ENCODE peak calls at places on chromosomes 1 and 21, in ten cellular contexts. One of them, this sample, is unnamed.

GRCh38 chr21:38140192-38140905 is 116.4 kb upstream of the KCNJ15 start:
- DNase-seq in ACHN: no peak
- DNase-seq in activated CD4-positive, CD25-positive, alpha-beta regulatory T cell treated with anti-CD3 and anti-CD28 coated beads, Interleukin-2, amount 50 U/mL, for 72 hours: no peak
- DNase-seq in ELF-1: no peak
- DNase-seq in stimulated activated effector memory CD8-positive, alpha-beta T cell treated with anti-CD3 and anti-CD28 coated beads, Interleukin-12 subunit alpha, Interleukin-12 subunit beta, amount 100 ng/mL, for 72 hours: no peak
- DNase-seq in stimulated activated CD8-positive, alpha-beta memory T cell treated with anti-CD3 and anti-CD28 coated beads, Interleukin-4, amount 100 ng/mL, for 24 hours: no peak
- DNase-seq in MV-4-11: peak
- DNase-seq in iris pigment epithelial cell: peak
- DNase-seq in stimulated activated CD4-positive, alpha-beta T cell treated with anti-CD3 and anti-CD28 coated beads, Interleukin-1b, Interleukin-23, amount 100 ng/mL, for 24 hours: no peak
- DNase-seq in NCI-H1436: peak
- DNase-seq in this sample: peak

GRCh38 chr1:19463204-19463803 is 22.0 kb downstream of the CAPZB start:
- DNase-seq in ACHN: no peak
- DNase-seq in activated CD4-positive, CD25-positive, alpha-beta regulatory T cell treated with anti-CD3 and anti-CD28 coated beads, Interleukin-2, amount 50 U/mL, for 72 hours: no peak
- DNase-seq in ELF-1: no peak
- DNase-seq in stimulated activated effector memory CD8-positive, alpha-beta T cell treated with anti-CD3 and anti-CD28 coated beads, Interleukin-12 subunit alpha, Interleukin-12 subunit beta, amount 100 ng/mL, for 72 hours: no peak
- DNase-seq in stimulated activated CD8-positive, alpha-beta memory T cell treated with anti-CD3 and anti-CD28 coated beads, Interleukin-4, amount 100 ng/mL, for 24 hours: no peak
- DNase-seq in MV-4-11: no peak
- DNase-seq in iris pigment epithelial cell: no peak
- DNase-seq in stimulated activated CD4-positive, alpha-beta T cell treated with anti-CD3 and anti-CD28 coated beads, Interleukin-1b, Interleukin-23, amount 100 ng/mL, for 24 hours: no peak
- DNase-seq in NCI-H1436: no peak
- DNase-seq in this sample: no peak

GRCh38 chr1:17561561-17561985 is 22.1 kb downstream of the ARHGEF10L start:
- DNase-seq in ACHN: no peak
- DNase-seq in activated CD4-positive, CD25-positive, alpha-beta regulatory T cell treated with anti-CD3 and anti-CD28 coated beads, Interleukin-2, amount 50 U/mL, for 72 hours: no peak
- DNase-seq in ELF-1: no peak
- DNase-seq in stimulated activated effector memory CD8-positive, alpha-beta T cell treated with anti-CD3 and anti-CD28 coated beads, Interleukin-12 subunit alpha, Interleukin-12 subunit beta, amount 100 ng/mL, for 72 hours: no peak
- DNase-seq in stimulated activated CD8-positive, alpha-beta memory T cell treated with anti-CD3 and anti-CD28 coated beads, Interleukin-4, amount 100 ng/mL, for 24 hours: no peak
- DNase-seq in MV-4-11: peak
- DNase-seq in iris pigment epithelial cell: no peak
- DNase-seq in stimulated activated CD4-positive, alpha-beta T cell treated with anti-CD3 and anti-CD28 coated beads, Interleukin-1b, Interleukin-23, amount 100 ng/mL, for 24 hours: no peak
- DNase-seq in NCI-H1436: no peak
- DNase-seq in this sample: peak

GRCh38 chr1:223622132-223622842 is 43.2 kb downstream of the CAPN8 start:
- DNase-seq in ACHN: no peak
- DNase-seq in activated CD4-positive, CD25-positive, alpha-beta regulatory T cell treated with anti-CD3 and anti-CD28 coated beads, Interleukin-2, amount 50 U/mL, for 72 hours: no peak
- DNase-seq in ELF-1: peak
- DNase-seq in stimulated activated effector memory CD8-positive, alpha-beta T cell treated with anti-CD3 and anti-CD28 coated beads, Interleukin-12 subunit alpha, Interleukin-12 subunit beta, amount 100 ng/mL, for 72 hours: no peak
- DNase-seq in stimulated activated CD8-positive, alpha-beta memory T cell treated with anti-CD3 and anti-CD28 coated beads, Interleukin-4, amount 100 ng/mL, for 24 hours: no peak
- DNase-seq in MV-4-11: no peak
- DNase-seq in iris pigment epithelial cell: no peak
- DNase-seq in stimulated activated CD4-positive, alpha-beta T cell treated with anti-CD3 and anti-CD28 coated beads, Interleukin-1b, Interleukin-23, amount 100 ng/mL, for 24 hours: no peak
- DNase-seq in NCI-H1436: no peak
- DNase-seq in this sample: no peak

GRCh38 chr1:155938220-155938627 is 3.2 kb upstream of the RXFP4 start:
- DNase-seq in ACHN: peak
- DNase-seq in activated CD4-positive, CD25-positive, alpha-beta regulatory T cell treated with anti-CD3 and anti-CD28 coated beads, Interleukin-2, amount 50 U/mL, for 72 hours: peak
- DNase-seq in ELF-1: peak
- DNase-seq in stimulated activated effector memory CD8-positive, alpha-beta T cell treated with anti-CD3 and anti-CD28 coated beads, Interleukin-12 subunit alpha, Interleukin-12 subunit beta, amount 100 ng/mL, for 72 hours: no peak
- DNase-seq in stimulated activated CD8-positive, alpha-beta memory T cell treated with anti-CD3 and anti-CD28 coated beads, Interleukin-4, amount 100 ng/mL, for 24 hours: no peak
- DNase-seq in MV-4-11: peak
- DNase-seq in iris pigment epithelial cell: peak
- DNase-seq in stimulated activated CD4-positive, alpha-beta T cell treated with anti-CD3 and anti-CD28 coated beads, Interleukin-1b, Interleukin-23, amount 100 ng/mL, for 24 hours: no peak
- DNase-seq in NCI-H1436: peak
- DNase-seq in this sample: peak

GRCh38 chr1:67596674-67597073 is 88.3 kb upstream of the GADD45A start:
- DNase-seq in ACHN: no peak
- DNase-seq in activated CD4-positive, CD25-positive, alpha-beta regulatory T cell treated with anti-CD3 and anti-CD28 coated beads, Interleukin-2, amount 50 U/mL, for 72 hours: no peak
- DNase-seq in ELF-1: no peak
- DNase-seq in stimulated activated effector memory CD8-positive, alpha-beta T cell treated with anti-CD3 and anti-CD28 coated beads, Interleukin-12 subunit alpha, Interleukin-12 subunit beta, amount 100 ng/mL, for 72 hours: no peak
- DNase-seq in stimulated activated CD8-positive, alpha-beta memory T cell treated with anti-CD3 and anti-CD28 coated beads, Interleukin-4, amount 100 ng/mL, for 24 hours: no peak
- DNase-seq in MV-4-11: no peak
- DNase-seq in iris pigment epithelial cell: no peak
- DNase-seq in stimulated activated CD4-positive, alpha-beta T cell treated with anti-CD3 and anti-CD28 coated beads, Interleukin-1b, Interleukin-23, amount 100 ng/mL, for 24 hours: no peak
- DNase-seq in NCI-H1436: no peak
- DNase-seq in this sample: no peak

GRCh38 chr1:107897428-107898339 is 67.3 kb downstream of the VAV3 start:
- DNase-seq in ACHN: no peak
- DNase-seq in activated CD4-positive, CD25-positive, alpha-beta regulatory T cell treated with anti-CD3 and anti-CD28 coated beads, Interleukin-2, amount 50 U/mL, for 72 hours: no peak
- DNase-seq in ELF-1: no peak
- DNase-seq in stimulated activated effector memory CD8-positive, alpha-beta T cell treated with anti-CD3 and anti-CD28 coated beads, Interleukin-12 subunit alpha, Interleukin-12 subunit beta, amount 100 ng/mL, for 72 hours: no peak
- DNase-seq in stimulated activated CD8-positive, alpha-beta memory T cell treated with anti-CD3 and anti-CD28 coated beads, Interleukin-4, amount 100 ng/mL, for 24 hours: no peak
- DNase-seq in MV-4-11: peak
- DNase-seq in iris pigment epithelial cell: no peak
- DNase-seq in stimulated activated CD4-positive, alpha-beta T cell treated with anti-CD3 and anti-CD28 coated beads, Interleukin-1b, Interleukin-23, amount 100 ng/mL, for 24 hours: no peak
- DNase-seq in NCI-H1436: no peak
- DNase-seq in this sample: no peak

GRCh38 chr1:165793951-165794350 is 25.3 kb upstream of the TMCO1 start:
- DNase-seq in ACHN: no peak
- DNase-seq in activated CD4-positive, CD25-positive, alpha-beta regulatory T cell treated with anti-CD3 and anti-CD28 coated beads, Interleukin-2, amount 50 U/mL, for 72 hours: no peak
- DNase-seq in ELF-1: no peak
- DNase-seq in stimulated activated effector memory CD8-positive, alpha-beta T cell treated with anti-CD3 and anti-CD28 coated beads, Interleukin-12 subunit alpha, Interleukin-12 subunit beta, amount 100 ng/mL, for 72 hours: no peak
- DNase-seq in stimulated activated CD8-positive, alpha-beta memory T cell treated with anti-CD3 and anti-CD28 coated beads, Interleukin-4, amount 100 ng/mL, for 24 hours: no peak
- DNase-seq in MV-4-11: no peak
- DNase-seq in iris pigment epithelial cell: peak
- DNase-seq in stimulated activated CD4-positive, alpha-beta T cell treated with anti-CD3 and anti-CD28 coated beads, Interleukin-1b, Interleukin-23, amount 100 ng/mL, for 24 hours: no peak
- DNase-seq in NCI-H1436: no peak
- DNase-seq in this sample: no peak

GRCh38 chr1:36134805-36135339 is 9.8 kb upstream of the COL8A2 start:
- DNase-seq in ACHN: peak
- DNase-seq in activated CD4-positive, CD25-positive, alpha-beta regulatory T cell treated with anti-CD3 and anti-CD28 coated beads, Interleukin-2, amount 50 U/mL, for 72 hours: no peak
- DNase-seq in ELF-1: peak
- DNase-seq in stimulated activated effector memory CD8-positive, alpha-beta T cell treated with anti-CD3 and anti-CD28 coated beads, Interleukin-12 subunit alpha, Interleukin-12 subunit beta, amount 100 ng/mL, for 72 hours: peak
- DNase-seq in stimulated activated CD8-positive, alpha-beta memory T cell treated with anti-CD3 and anti-CD28 coated beads, Interleukin-4, amount 100 ng/mL, for 24 hours: no peak
- DNase-seq in MV-4-11: peak
- DNase-seq in iris pigment epithelial cell: no peak
- DNase-seq in stimulated activated CD4-positive, alpha-beta T cell treated with anti-CD3 and anti-CD28 coated beads, Interleukin-1b, Interleukin-23, amount 100 ng/mL, for 24 hours: no peak
- DNase-seq in NCI-H1436: peak
- DNase-seq in this sample: peak

GRCh38 chr1:220013497-220013896 is 32.8 kb downstream of the EPRS1 start:
- DNase-seq in ACHN: peak
- DNase-seq in activated CD4-positive, CD25-positive, alpha-beta regulatory T cell treated with anti-CD3 and anti-CD28 coated beads, Interleukin-2, amount 50 U/mL, for 72 hours: no peak
- DNase-seq in ELF-1: no peak
- DNase-seq in stimulated activated effector memory CD8-positive, alpha-beta T cell treated with anti-CD3 and anti-CD28 coated beads, Interleukin-12 subunit alpha, Interleukin-12 subunit beta, amount 100 ng/mL, for 72 hours: no peak
- DNase-seq in stimulated activated CD8-positive, alpha-beta memory T cell treated with anti-CD3 and anti-CD28 coated beads, Interleukin-4, amount 100 ng/mL, for 24 hours: no peak
- DNase-seq in MV-4-11: no peak
- DNase-seq in iris pigment epithelial cell: peak
- DNase-seq in stimulated activated CD4-positive, alpha-beta T cell treated with anti-CD3 and anti-CD28 coated beads, Interleukin-1b, Interleukin-23, amount 100 ng/mL, for 24 hours: no peak
- DNase-seq in NCI-H1436: no peak
- DNase-seq in this sample: peak

GRCh38 chr1:10530281-10530740 is 55.6 kb downstream of the PEX14 start:
- DNase-seq in ACHN: peak
- DNase-seq in activated CD4-positive, CD25-positive, alpha-beta regulatory T cell treated with anti-CD3 and anti-CD28 coated beads, Interleukin-2, amount 50 U/mL, for 72 hours: no peak
- DNase-seq in ELF-1: peak
- DNase-seq in stimulated activated effector memory CD8-positive, alpha-beta T cell treated with anti-CD3 and anti-CD28 coated beads, Interleukin-12 subunit alpha, Interleukin-12 subunit beta, amount 100 ng/mL, for 72 hours: no peak
- DNase-seq in stimulated activated CD8-positive, alpha-beta memory T cell treated with anti-CD3 and anti-CD28 coated beads, Interleukin-4, amount 100 ng/mL, for 24 hours: no peak
- DNase-seq in MV-4-11: no peak
- DNase-seq in iris pigment epithelial cell: peak
- DNase-seq in stimulated activated CD4-positive, alpha-beta T cell treated with anti-CD3 and anti-CD28 coated beads, Interleukin-1b, Interleukin-23, amount 100 ng/mL, for 24 hours: no peak
- DNase-seq in NCI-H1436: no peak
- DNase-seq in this sample: peak

GRCh38 chr1:22969224-22969829 is 3.3 kb downstream of the LACTBL1 start:
- DNase-seq in ACHN: no peak
- DNase-seq in activated CD4-positive, CD25-positive, alpha-beta regulatory T cell treated with anti-CD3 and anti-CD28 coated beads, Interleukin-2, amount 50 U/mL, for 72 hours: no peak
- DNase-seq in ELF-1: no peak
- DNase-seq in stimulated activated effector memory CD8-positive, alpha-beta T cell treated with anti-CD3 and anti-CD28 coated beads, Interleukin-12 subunit alpha, Interleukin-12 subunit beta, amount 100 ng/mL, for 72 hours: no peak
- DNase-seq in stimulated activated CD8-positive, alpha-beta memory T cell treated with anti-CD3 and anti-CD28 coated beads, Interleukin-4, amount 100 ng/mL, for 24 hours: no peak
- DNase-seq in MV-4-11: no peak
- DNase-seq in iris pigment epithelial cell: peak
- DNase-seq in stimulated activated CD4-positive, alpha-beta T cell treated with anti-CD3 and anti-CD28 coated beads, Interleukin-1b, Interleukin-23, amount 100 ng/mL, for 24 hours: no peak
- DNase-seq in NCI-H1436: no peak
- DNase-seq in this sample: peak

GRCh38 chr1:37634554-37635308 is at the start of gene RSPO1:
- DNase-seq in ACHN: peak
- DNase-seq in activated CD4-positive, CD25-positive, alpha-beta regulatory T cell treated with anti-CD3 and anti-CD28 coated beads, Interleukin-2, amount 50 U/mL, for 72 hours: no peak
- DNase-seq in ELF-1: peak
- DNase-seq in stimulated activated effector memory CD8-positive, alpha-beta T cell treated with anti-CD3 and anti-CD28 coated beads, Interleukin-12 subunit alpha, Interleukin-12 subunit beta, amount 100 ng/mL, for 72 hours: no peak
- DNase-seq in stimulated activated CD8-positive, alpha-beta memory T cell treated with anti-CD3 and anti-CD28 coated beads, Interleukin-4, amount 100 ng/mL, for 24 hours: no peak
- DNase-seq in MV-4-11: no peak
- DNase-seq in iris pigment epithelial cell: peak
- DNase-seq in stimulated activated CD4-positive, alpha-beta T cell treated with anti-CD3 and anti-CD28 coated beads, Interleukin-1b, Interleukin-23, amount 100 ng/mL, for 24 hours: no peak
- DNase-seq in NCI-H1436: no peak
- DNase-seq in this sample: no peak

GRCh38 chr1:112146201-112146715 is 156.8 kb upstream of the KCND3 start:
- DNase-seq in ACHN: no peak
- DNase-seq in activated CD4-positive, CD25-positive, alpha-beta regulatory T cell treated with anti-CD3 and anti-CD28 coated beads, Interleukin-2, amount 50 U/mL, for 72 hours: no peak
- DNase-seq in ELF-1: no peak
- DNase-seq in stimulated activated effector memory CD8-positive, alpha-beta T cell treated with anti-CD3 and anti-CD28 coated beads, Interleukin-12 subunit alpha, Interleukin-12 subunit beta, amount 100 ng/mL, for 72 hours: no peak
- DNase-seq in stimulated activated CD8-positive, alpha-beta memory T cell treated with anti-CD3 and anti-CD28 coated beads, Interleukin-4, amount 100 ng/mL, for 24 hours: no peak
- DNase-seq in MV-4-11: no peak
- DNase-seq in iris pigment epithelial cell: no peak
- DNase-seq in stimulated activated CD4-positive, alpha-beta T cell treated with anti-CD3 and anti-CD28 coated beads, Interleukin-1b, Interleukin-23, amount 100 ng/mL, for 24 hours: no peak
- DNase-seq in NCI-H1436: no peak
- DNase-seq in this sample: no peak

GRCh38 chr1:114154146-114154962 is 685 bp upstream of the SYT6 start:
- DNase-seq in ACHN: no peak
- DNase-seq in activated CD4-positive, CD25-positive, alpha-beta regulatory T cell treated with anti-CD3 and anti-CD28 coated beads, Interleukin-2, amount 50 U/mL, for 72 hours: no peak
- DNase-seq in ELF-1: peak
- DNase-seq in stimulated activated effector memory CD8-positive, alpha-beta T cell treated with anti-CD3 and anti-CD28 coated beads, Interleukin-12 subunit alpha, Interleukin-12 subunit beta, amount 100 ng/mL, for 72 hours: no peak
- DNase-seq in stimulated activated CD8-positive, alpha-beta memory T cell treated with anti-CD3 and anti-CD28 coated beads, Interleukin-4, amount 100 ng/mL, for 24 hours: no peak
- DNase-seq in MV-4-11: no peak
- DNase-seq in iris pigment epithelial cell: peak
- DNase-seq in stimulated activated CD4-positive, alpha-beta T cell treated with anti-CD3 and anti-CD28 coated beads, Interleukin-1b, Interleukin-23, amount 100 ng/mL, for 24 hours: no peak
- DNase-seq in NCI-H1436: no peak
- DNase-seq in this sample: peak

GRCh38 chr1:53108646-53109580 is 33.5 kb downstream of the SLC1A7 start:
- DNase-seq in ACHN: no peak
- DNase-seq in activated CD4-positive, CD25-positive, alpha-beta regulatory T cell treated with anti-CD3 and anti-CD28 coated beads, Interleukin-2, amount 50 U/mL, for 72 hours: no peak
- DNase-seq in ELF-1: no peak
- DNase-seq in stimulated activated effector memory CD8-positive, alpha-beta T cell treated with anti-CD3 and anti-CD28 coated beads, Interleukin-12 subunit alpha, Interleukin-12 subunit beta, amount 100 ng/mL, for 72 hours: no peak
- DNase-seq in stimulated activated CD8-positive, alpha-beta memory T cell treated with anti-CD3 and anti-CD28 coated beads, Interleukin-4, amount 100 ng/mL, for 24 hours: no peak
- DNase-seq in MV-4-11: no peak
- DNase-seq in iris pigment epithelial cell: peak
- DNase-seq in stimulated activated CD4-positive, alpha-beta T cell treated with anti-CD3 and anti-CD28 coated beads, Interleukin-1b, Interleukin-23, amount 100 ng/mL, for 24 hours: no peak
- DNase-seq in NCI-H1436: no peak
- DNase-seq in this sample: no peak

GRCh38 chr21:45632165-45632896 is 11.2 kb upstream of the PCBP3 start:
- DNase-seq in ACHN: no peak
- DNase-seq in activated CD4-positive, CD25-positive, alpha-beta regulatory T cell treated with anti-CD3 and anti-CD28 coated beads, Interleukin-2, amount 50 U/mL, for 72 hours: no peak
- DNase-seq in ELF-1: no peak
- DNase-seq in stimulated activated effector memory CD8-positive, alpha-beta T cell treated with anti-CD3 and anti-CD28 coated beads, Interleukin-12 subunit alpha, Interleukin-12 subunit beta, amount 100 ng/mL, for 72 hours: no peak
- DNase-seq in stimulated activated CD8-positive, alpha-beta memory T cell treated with anti-CD3 and anti-CD28 coated beads, Interleukin-4, amount 100 ng/mL, for 24 hours: no peak
- DNase-seq in MV-4-11: peak
- DNase-seq in iris pigment epithelial cell: no peak
- DNase-seq in stimulated activated CD4-positive, alpha-beta T cell treated with anti-CD3 and anti-CD28 coated beads, Interleukin-1b, Interleukin-23, amount 100 ng/mL, for 24 hours: no peak
- DNase-seq in NCI-H1436: no peak
- DNase-seq in this sample: no peak

GRCh38 chr1:107609808-107610207 is 355.2 kb downstream of the VAV3 start:
- DNase-seq in ACHN: peak
- DNase-seq in activated CD4-positive, CD25-positive, alpha-beta regulatory T cell treated with anti-CD3 and anti-CD28 coated beads, Interleukin-2, amount 50 U/mL, for 72 hours: no peak
- DNase-seq in ELF-1: no peak
- DNase-seq in stimulated activated effector memory CD8-positive, alpha-beta T cell treated with anti-CD3 and anti-CD28 coated beads, Interleukin-12 subunit alpha, Interleukin-12 subunit beta, amount 100 ng/mL, for 72 hours: no peak
- DNase-seq in stimulated activated CD8-positive, alpha-beta memory T cell treated with anti-CD3 and anti-CD28 coated beads, Interleukin-4, amount 100 ng/mL, for 24 hours: no peak
- DNase-seq in MV-4-11: no peak
- DNase-seq in iris pigment epithelial cell: no peak
- DNase-seq in stimulated activated CD4-positive, alpha-beta T cell treated with anti-CD3 and anti-CD28 coated beads, Interleukin-1b, Interleukin-23, amount 100 ng/mL, for 24 hours: no peak
- DNase-seq in NCI-H1436: no peak
- DNase-seq in this sample: no peak